ENCODE peak calls at places on chromosome 18, in six cellular contexts. P, K, X, T, Q and U are unnamed samples.

GRCh38 chr18:36409779-36410178 is 112.3 kb downstream of the FHOD3 start:
- DNase-seq in X (no peak), K (no peak), T (no peak), P (no peak), Q (no peak), U (no peak)

GRCh38 chr18:21703241-21703820 is 1.2 kb downstream of the ABHD3 start:
- DNase-seq in X (no peak), Q (no peak), K (peak; percentile 71), P (no peak), T (no peak), U (no peak)

GRCh38 chr18:6376433-6377229 is 38.1 kb downstream of the L3MBTL4 start:
- DNase-seq in P (no peak), Q (no peak), T (no peak), X (no peak), K (no peak), U (no peak)

GRCh38 chr18:55340998-55341397 is 247.0 kb downstream of the TCF4 start:
- DNase-seq in X (no peak), T (no peak), P (no peak), K (no peak), Q (no peak), U (no peak)

GRCh38 chr18:1513519-1513918 is 608.8 kb downstream of the ADCYAP1 start:
- DNase-seq in Q (no peak), T (no peak), X (peak; percentile 10), K (no peak), P (no peak), U (no peak)

GRCh38 chr18:26119246-26119645 is 14.4 kb upstream of the PSMA8 start:
- DNase-seq in P (no peak), Q (no peak), K (no peak), X (no peak), T (no peak), U (no peak)

GRCh38 chr18:63860536-63860930 is 27.0 kb upstream of the SERPINB2 start:
- DNase-seq in X (no peak), Q (no peak), P (no peak), K (no peak), T (no peak), U (no peak)

GRCh38 chr18:24071779-24072178 is 57.2 kb downstream of the TTC39C start:
- DNase-seq in T (no peak), X (no peak), K (no peak), Q (no peak), P (no peak), U (no peak)

GRCh38 chr18:38575648-38576047 is 1010.0 kb upstream of the CELF4 start:
- DNase-seq in P (no peak), T (no peak), Q (no peak), X (no peak), K (no peak), U (no peak)

GRCh38 chr18:62505669-62506494 is 16.9 kb upstream of the ZCCHC2 start:
- DNase-seq in Q (no peak), P (no peak), K (no peak), X (no peak), T (no peak), U (no peak)

GRCh38 chr18:39655341-39655740 is 2089.7 kb upstream of the CELF4 start:
- DNase-seq in P (no peak), K (no peak), T (no peak), Q (no peak), X (no peak), U (no peak)

GRCh38 chr18:37282386-37283037 is 283.1 kb downstream of the CELF4 start:
- DNase-seq in Q (no peak), K (no peak), X (peak; percentile 6), P (no peak), T (no peak), U (no peak)

GRCh38 chr18:35117951-35118411 is 76.8 kb downstream of the MAPRE2 start:
- DNase-seq in T (no peak), K (no peak), X (peak; percentile 55), P (peak; percentile 59), Q (no peak), U (peak; percentile 8)

GRCh38 chr18:62850619-62851306 is 135.4 kb downstream of the PHLPP1 start:
- DNase-seq in Q (no peak), T (no peak), P (no peak), K (no peak), X (no peak), U (no peak)

DNA sequence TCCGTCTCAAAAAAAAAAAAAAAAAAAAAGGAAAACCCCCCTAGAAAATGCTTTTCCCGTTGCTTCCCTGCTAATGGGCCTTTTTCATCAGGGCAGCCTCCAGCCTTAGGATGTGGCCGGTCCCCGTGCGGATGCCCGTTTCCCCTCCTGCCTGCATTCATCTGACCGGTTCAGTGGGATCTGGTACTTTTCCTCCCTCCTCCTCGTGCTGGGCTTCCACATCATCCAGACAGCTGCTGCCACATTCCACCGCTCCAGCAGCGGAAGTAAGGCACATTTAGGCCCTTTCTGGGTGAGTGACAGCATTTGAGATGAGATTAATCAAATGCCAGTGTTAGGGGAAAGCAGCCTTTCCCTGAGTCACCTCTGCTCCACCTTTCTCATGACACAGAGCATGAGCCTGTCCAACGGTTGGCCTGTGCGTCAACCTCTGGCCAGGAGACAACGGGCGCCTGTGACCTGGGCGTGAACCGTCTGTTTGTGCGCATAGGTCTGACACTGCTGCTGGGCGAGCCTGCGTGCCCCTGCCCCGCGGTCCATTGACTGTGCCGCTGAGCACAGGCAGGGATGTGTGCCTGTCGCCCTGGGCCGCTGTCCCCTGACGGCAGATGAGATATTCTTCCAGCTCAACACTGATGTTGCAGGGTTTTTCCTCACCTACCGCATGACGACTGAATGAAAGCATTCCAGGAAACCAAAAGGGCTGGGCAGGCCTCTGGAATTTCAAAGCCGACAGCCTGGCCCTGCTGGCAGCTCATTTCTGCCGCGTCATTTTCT is 174.0 kb downstream of the TGIF1 start:
- DNase-seq in P (peak; percentile 96), T (peak; percentile 96), K (peak; percentile 85), X (peak; percentile 96), Q (peak; percentile 89), U (peak; percentile 91)
- H3K4me3 ChIP-seq in P (peak overlapping the region; percentile 35), T (peak overlapping the region; percentile 30), K (no peak overlapping the region), X (peak overlapping the region; percentile 57), Q (no peak overlapping the region), U (peak overlapping the region; percentile 51)

GRCh38 chr18:13872932-13873331 is 42.4 kb downstream of the MC2R start:
- DNase-seq in Q (no peak), P (no peak), X (no peak), T (no peak), K (no peak), U (no peak)
- H3K27me3 ChIP-seq in Q (no peaks in the 10 kb centered on the region), P (no peaks in the 10 kb centered on the region), X (peaks cover 43% of the 10 kb centered on the region), T (peaks cover 13% of the 10 kb centered on the region), K (peaks cover 30% of the 10 kb centered on the region), U (no peaks in the 10 kb centered on the region)

DNA sequence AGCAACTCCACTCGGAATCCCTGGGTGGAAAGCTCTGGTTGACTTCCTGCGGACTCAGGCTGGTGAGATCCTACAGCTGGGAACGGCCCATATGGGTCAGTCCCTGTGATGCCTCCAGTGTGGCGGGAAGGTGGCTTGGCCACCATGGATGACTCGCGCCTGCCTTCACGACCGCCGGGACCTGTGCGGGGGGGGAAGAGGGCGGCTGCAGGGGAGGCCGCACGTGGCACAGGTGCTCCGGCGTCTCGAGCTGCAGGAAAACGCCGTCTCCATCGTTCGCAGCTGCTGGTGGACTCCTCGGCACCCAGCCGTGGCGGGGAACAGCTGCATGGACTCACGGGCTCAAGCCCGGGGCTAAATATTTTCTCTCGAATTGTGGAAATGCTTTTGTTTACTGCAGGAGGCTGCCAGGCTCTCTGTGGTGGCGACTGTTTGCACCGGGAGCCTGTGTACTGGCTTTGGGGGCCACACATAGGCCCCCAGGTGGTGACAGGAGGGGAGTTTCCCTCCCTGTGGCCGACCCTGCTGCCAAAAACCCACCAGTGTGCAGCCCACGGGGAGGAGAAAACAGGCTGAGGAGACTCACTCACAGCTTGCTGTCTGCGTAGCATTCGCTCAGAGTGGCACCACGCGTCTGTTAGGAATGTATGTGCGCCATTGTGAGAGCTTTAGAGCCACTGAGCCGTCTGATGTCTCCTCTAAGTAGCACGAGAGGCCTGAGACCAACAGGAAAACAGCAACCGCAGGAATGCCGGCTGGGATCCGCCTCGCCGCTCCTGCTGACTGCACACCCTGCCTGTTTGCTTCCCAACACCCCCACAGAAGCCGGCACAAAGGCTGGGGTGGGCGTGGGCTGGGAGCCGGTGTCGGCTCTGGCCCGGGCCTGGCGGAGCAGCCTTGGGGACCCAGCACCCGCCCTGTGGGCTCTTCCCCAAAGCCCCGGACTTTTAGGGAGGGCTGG is 89.2 kb downstream of the NFATC1 start:
- DNase-seq in Q (peak; percentile 47), T (no peak), P (peak; percentile 98), K (peak; percentile 11), X (peak; percentile 96), U (peak; percentile 74)
- H3K4me3 ChIP-seq in Q (no peak overlapping the region), T (no peak overlapping the region), P (peak overlapping the region; percentile 32), K (no peak overlapping the region), X (peak overlapping the region; percentile 60), U (no peak overlapping the region)

DNA sequence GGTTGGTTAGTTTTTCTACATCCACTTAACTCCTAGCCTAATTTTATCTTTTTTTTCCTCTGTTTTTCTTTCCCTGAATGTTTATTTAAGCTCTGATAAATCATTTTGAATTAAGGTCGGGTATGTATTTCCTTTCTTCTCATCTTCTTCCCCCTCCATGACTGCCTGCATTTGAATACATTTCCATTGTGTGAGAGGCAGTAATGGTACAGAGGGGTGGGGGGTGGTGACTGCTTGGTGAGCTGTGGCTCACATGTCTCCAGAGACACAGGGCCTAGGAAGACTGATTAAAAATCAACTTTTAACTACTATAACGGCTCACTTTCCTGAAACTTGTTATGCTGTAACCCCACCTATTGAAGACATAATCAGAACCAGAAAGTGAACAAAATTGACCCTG is 58.0 kb downstream of the NEDD4L start:
- DNase-seq in T (no peak), K (no peak), P (no peak), X (no peak), Q (no peak), U (no peak)
- H3K27me3 ChIP-seq in T (no peaks in the 10 kb centered on the region), K (no peaks in the 10 kb centered on the region), P (no peaks in the 10 kb centered on the region), X (no peaks in the 10 kb centered on the region), Q (no peaks in the 10 kb centered on the region), U (no peaks in the 10 kb centered on the region)

DNA sequence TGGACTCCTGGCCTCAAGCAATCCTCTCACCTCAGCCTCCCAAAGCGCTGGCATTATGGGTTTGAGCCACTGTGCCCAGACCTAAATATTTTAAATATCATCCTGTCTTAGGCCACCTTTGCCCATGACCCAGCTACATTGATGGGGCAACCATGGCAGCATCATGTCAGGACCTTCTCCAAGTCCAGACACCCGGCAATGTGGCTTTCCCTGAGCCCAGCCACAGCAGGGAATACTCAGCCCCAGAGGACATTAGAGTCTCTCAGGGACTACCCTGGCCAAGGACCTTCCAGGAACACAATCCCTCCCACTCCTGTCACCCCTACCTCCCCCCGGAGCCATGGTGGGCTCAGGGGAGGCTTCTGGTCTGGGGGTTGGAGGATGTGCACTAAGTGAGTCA is 72.8 kb downstream of the SMAD7 start:
- DNase-seq in K (no peak), X (no peak), Q (no peak), T (no peak), P (no peak), U (no peak)
- H3K4me3 ChIP-seq in K (no peak overlapping the region), X (no peak overlapping the region), Q (no peak overlapping the region), T (no peak overlapping the region), P (no peak overlapping the region), U (no peak overlapping the region)

GRCh38 chr18:30828700-30829099 is 213.8 kb downstream of the DSC3 start:
- DNase-seq in K (no peak), T (no peak), P (no peak), X (no peak), Q (no peak), U (no peak)
- H3K27me3 ChIP-seq in K (no peaks in the 10 kb centered on the region), T (no peaks in the 10 kb centered on the region), P (no peaks in the 10 kb centered on the region), X (no peaks in the 10 kb centered on the region), Q (no peaks in the 10 kb centered on the region), U (no peaks in the 10 kb centered on the region)